ENCODE peak calls at places on chromosome 6, in four cellular contexts. One of them, this sample, is unnamed.

GRCh38 chr6:158708239-158708638 is 58.4 kb downstream of the SYTL3 start:
- DNase-seq in GM12878: no peak
- DNase-seq in activated T-cell treated with anti-CD3 and anti-CD28 coated beads for 1 hour: no peak
- DNase-seq in smooth muscle cell of the brain vasculature: no peak
- DNase-seq in this sample: no peak

GRCh38 chr6:144150673-144151009 is 324 bp downstream of the STX11 start:
- DNase-seq in smooth muscle cell of the brain vasculature: no peak
- DNase-seq in activated T-cell treated with anti-CD3 and anti-CD28 coated beads for 1 hour: peak; percentile 24
- DNase-seq in GM12878: no peak
- DNase-seq in this sample: no peak

GRCh38 chr6:14736231-14736953 is 509.5 kb upstream of the JARID2 start:
- DNase-seq in smooth muscle cell of the brain vasculature: no peak
- DNase-seq in activated T-cell treated with anti-CD3 and anti-CD28 coated beads for 1 hour: no peak
- DNase-seq in GM12878: no peak
- DNase-seq in this sample: no peak

GRCh38 chr6:36616888-36617521 is 22.8 kb downstream of the SRSF3 start:
- DNase-seq in activated T-cell treated with anti-CD3 and anti-CD28 coated beads for 1 hour: no peak
- DNase-seq in GM12878: no peak
- DNase-seq in smooth muscle cell of the brain vasculature: no peak
- DNase-seq in this sample: no peak

GRCh38 chr6:78580923-78581322 is 286.4 kb upstream of the IRAK1BP1 start:
- DNase-seq in activated T-cell treated with anti-CD3 and anti-CD28 coated beads for 1 hour: no peak
- DNase-seq in smooth muscle cell of the brain vasculature: no peak
- DNase-seq in GM12878: no peak
- DNase-seq in this sample: no peak

GRCh38 chr6:156167289-156168076 is 609.7 kb upstream of the ARID1B start:
- DNase-seq in GM12878: no peak
- DNase-seq in activated T-cell treated with anti-CD3 and anti-CD28 coated beads for 1 hour: no peak
- DNase-seq in smooth muscle cell of the brain vasculature: no peak
- DNase-seq in this sample: no peak

GRCh38 chr6:122799916-122800701 is 11.1 kb downstream of the SMPDL3A start:
- DNase-seq in activated T-cell treated with anti-CD3 and anti-CD28 coated beads for 1 hour: no peak
- DNase-seq in smooth muscle cell of the brain vasculature: no peak
- DNase-seq in GM12878: no peak
- DNase-seq in this sample: no peak

GRCh38 chr6:52672422-52673025 is 1.6 kb downstream of the TMEM14A start:
- DNase-seq in smooth muscle cell of the brain vasculature: no peak
- DNase-seq in GM12878: no peak
- DNase-seq in activated T-cell treated with anti-CD3 and anti-CD28 coated beads for 1 hour: no peak
- DNase-seq in this sample: no peak

GRCh38 chr6:161261325-161261724 is 12.5 kb downstream of the AGPAT4 start:
- DNase-seq in GM12878: no peak
- DNase-seq in activated T-cell treated with anti-CD3 and anti-CD28 coated beads for 1 hour: no peak
- DNase-seq in smooth muscle cell of the brain vasculature: no peak
- DNase-seq in this sample: no peak

GRCh38 chr6:21907291-21907690 is 313.7 kb downstream of the SOX4 start:
- DNase-seq in activated T-cell treated with anti-CD3 and anti-CD28 coated beads for 1 hour: no peak
- DNase-seq in smooth muscle cell of the brain vasculature: no peak
- DNase-seq in GM12878: no peak
- DNase-seq in this sample: no peak

GRCh38 chr6:93407186-93407585 is 12.2 kb downstream of the EPHA7 start:
- DNase-seq in smooth muscle cell of the brain vasculature: no peak
- DNase-seq in activated T-cell treated with anti-CD3 and anti-CD28 coated beads for 1 hour: no peak
- DNase-seq in GM12878: no peak
- DNase-seq in this sample: no peak

GRCh38 chr6:32627831-32628230 is 9.4 kb upstream of the HLA-DQA1 start:
- DNase-seq in GM12878: peak; percentile 55
- DNase-seq in activated T-cell treated with anti-CD3 and anti-CD28 coated beads for 1 hour: no peak
- DNase-seq in smooth muscle cell of the brain vasculature: no peak
- DNase-seq in this sample: peak; percentile 73

GRCh38 chr6:36858407-36858981 is 16.1 kb downstream of the PPIL1 start:
- DNase-seq in GM12878: no peak
- DNase-seq in activated T-cell treated with anti-CD3 and anti-CD28 coated beads for 1 hour: no peak
- DNase-seq in smooth muscle cell of the brain vasculature: no peak
- DNase-seq in this sample: no peak

GRCh38 chr6:52909531-52909930 is at the start of gene GSTA3:
- DNase-seq in GM12878: no peak
- DNase-seq in smooth muscle cell of the brain vasculature: no peak
- DNase-seq in activated T-cell treated with anti-CD3 and anti-CD28 coated beads for 1 hour: no peak
- DNase-seq in this sample: no peak

GRCh38 chr6:168447282-168447681 is 6.3 kb downstream of the SMOC2 start:
- DNase-seq in GM12878: no peak
- DNase-seq in activated T-cell treated with anti-CD3 and anti-CD28 coated beads for 1 hour: no peak
- DNase-seq in smooth muscle cell of the brain vasculature: no peak
- DNase-seq in this sample: no peak

GRCh38 chr6:148037496-148037895 is 305.1 kb upstream of the SASH1 start:
- DNase-seq in activated T-cell treated with anti-CD3 and anti-CD28 coated beads for 1 hour: no peak
- DNase-seq in smooth muscle cell of the brain vasculature: no peak
- DNase-seq in GM12878: no peak
- DNase-seq in this sample: no peak

GRCh38 chr6:101399627-101399955 is 6.1 kb downstream of the GRIK2 start:
- DNase-seq in smooth muscle cell of the brain vasculature: no peak
- DNase-seq in GM12878: no peak
- DNase-seq in activated T-cell treated with anti-CD3 and anti-CD28 coated beads for 1 hour: no peak
- DNase-seq in this sample: no peak

GRCh38 chr6:21386744-21387143 is 206.8 kb upstream of the SOX4 start:
- DNase-seq in GM12878: no peak
- DNase-seq in smooth muscle cell of the brain vasculature: no peak
- DNase-seq in activated T-cell treated with anti-CD3 and anti-CD28 coated beads for 1 hour: no peak
- DNase-seq in this sample: no peak

GRCh38 chr6:161736341-161736740 is 462.5 kb upstream of the AGPAT4 start:
- DNase-seq in GM12878: no peak
- DNase-seq in activated T-cell treated with anti-CD3 and anti-CD28 coated beads for 1 hour: no peak
- DNase-seq in smooth muscle cell of the brain vasculature: no peak
- DNase-seq in this sample: no peak

GRCh38 chr6:31473780-31474725 is 23.9 kb upstream of the MICB start:
- DNase-seq in activated T-cell treated with anti-CD3 and anti-CD28 coated beads for 1 hour: no peak
- DNase-seq in smooth muscle cell of the brain vasculature: no peak
- DNase-seq in GM12878: no peak
- DNase-seq in this sample: no peak

GRCh38 chr6:37688088-37688850 is 9.4 kb downstream of the MDGA1 start:
- DNase-seq in activated T-cell treated with anti-CD3 and anti-CD28 coated beads for 1 hour: no peak
- DNase-seq in GM12878: no peak
- DNase-seq in smooth muscle cell of the brain vasculature: no peak
- DNase-seq in this sample: no peak

GRCh38 chr6:44373787-44374186 is 13.7 kb upstream of the CDC5L start:
- DNase-seq in activated T-cell treated with anti-CD3 and anti-CD28 coated beads for 1 hour: no peak
- DNase-seq in GM12878: no peak
- DNase-seq in smooth muscle cell of the brain vasculature: no peak
- DNase-seq in this sample: no peak

GRCh38 chr6:18022398-18023231 is 35.2 kb upstream of the KIF13A start:
- DNase-seq in GM12878: no peak
- DNase-seq in activated T-cell treated with anti-CD3 and anti-CD28 coated beads for 1 hour: no peak
- DNase-seq in smooth muscle cell of the brain vasculature: no peak
- DNase-seq in this sample: no peak

GRCh38 chr6:160952633-160953281 is 38.8 kb upstream of the MAP3K4 start:
- DNase-seq in GM12878: no peak
- DNase-seq in activated T-cell treated with anti-CD3 and anti-CD28 coated beads for 1 hour: no peak
- DNase-seq in smooth muscle cell of the brain vasculature: no peak
- DNase-seq in this sample: no peak

GRCh38 chr6:27599859-27600532 is 127.1 kb upstream of the ZNF184 start:
- DNase-seq in GM12878: no peak
- DNase-seq in smooth muscle cell of the brain vasculature: no peak
- DNase-seq in activated T-cell treated with anti-CD3 and anti-CD28 coated beads for 1 hour: no peak
- DNase-seq in this sample: no peak

GRCh38 chr6:159682265-159682664 is 10.8 kb downstream of the SOD2 start:
- DNase-seq in smooth muscle cell of the brain vasculature: no peak
- DNase-seq in GM12878: no peak
- DNase-seq in activated T-cell treated with anti-CD3 and anti-CD28 coated beads for 1 hour: no peak
- DNase-seq in this sample: no peak

This sample was measured in GM06990.